ENCODE peak calls at places on chromosomes 5 and 9, in nine cellular contexts. J is aorta, M is neural progenitor cell, L is RWPE2, F is adrenal gland, W is PC-9, V is lower lobe of right lung, D is testis, E is HCT116. S is an unnamed sample. For H3K4me1, the result is how much of the 10 kb centered on the place peaks cover.

GRCh38 chr5:93723005-93723404 is 18.4 kb downstream of the POU5F2 start:
- DNase-seq in J (no peak), M (no peak), L (no peak), F (no peak), W (no peak), V (no peak), D (no peak), E (no peak), S (no peak)

GRCh38 chr5:143826909-143827514 is 15.1 kb downstream of the HMHB1 start:
- DNase-seq in J (no peak), M (no peak), L (no peak), F (no peak), W (peak), V (no peak), D (no peak), E (no peak), S (no peak)

GRCh38 chr5:107235167-107235566 is 435.6 kb downstream of the EFNA5 start:
- DNase-seq in J (no peak), M (no peak), L (no peak), F (no peak), W (no peak), V (no peak), D (no peak), E (no peak), S (no peak)

GRCh38 chr5:553874-554273 is 29.6 kb upstream of the SLC9A3 start:
- DNase-seq in J (peak), M (no peak), L (no peak), F (no peak), W (peak), V (no peak), D (peak), E (peak), S (no peak)

GRCh38 chr5:62575066-62575465 is 3.6 kb upstream of the LRRC70 start:
- DNase-seq in J (no peak), M (no peak), L (no peak), F (no peak), W (no peak), V (no peak), D (no peak), E (no peak), S (no peak)

GRCh38 chr5:164358531-164359259 is 853.3 kb downstream of the MAT2B start:
- DNase-seq in J (no peak), M (no peak), L (no peak), F (no peak), W (no peak), V (no peak), D (no peak), E (no peak), S (no peak)

GRCh38 chr5:111694183-111694582 is 62.8 kb downstream of the NREP start:
- DNase-seq in J (no peak), M (no peak), L (no peak), F (no peak), W (no peak), V (no peak), D (no peak), E (no peak), S (no peak)

GRCh38 chr9:131220485-131220884 is 55.8 kb downstream of the FAM78A start:
- DNase-seq in J (no peak), M (no peak), L (no peak), F (no peak), W (no peak), V (no peak), D (no peak), E (no peak), S (no peak)

GRCh38 chr5:137582218-137582617 is 83.1 kb upstream of the SPOCK1 start:
- DNase-seq in J (no peak), M (no peak), L (no peak), F (no peak), W (no peak), V (no peak), D (no peak), E (no peak), S (peak)

GRCh38 chr5:56910123-56910951 is 941 bp downstream of the SETD9 start:
- DNase-seq in J (peak), M (peak), L (peak), F (peak), W (no peak), V (peak), D (peak), E (no peak), S (no peak)

GRCh38 chr9:93895535-93895934 is 59.6 kb downstream of the BARX1 start:
- DNase-seq in J (no peak), M (no peak), L (no peak), F (no peak), W (no peak), V (no peak), D (no peak), E (no peak), S (no peak)

GRCh38 chr5:74516217-74516636 is 124.3 kb downstream of the ENC1 start:
- DNase-seq in J (no peak), M (peak), L (no peak), F (no peak), W (no peak), V (no peak), D (no peak), E (no peak), S (no peak)

GRCh38 chr5:39115644-39116346 is 41.6 kb upstream of the RICTOR start:
- DNase-seq in J (no peak), M (no peak), L (no peak), F (peak), W (no peak), V (no peak), D (no peak), E (no peak), S (no peak)

GRCh38 chr5:39114155-39114554 is 40.0 kb upstream of the RICTOR start:
- DNase-seq in J (no peak), M (no peak), L (no peak), F (no peak), W (no peak), V (no peak), D (no peak), E (no peak), S (no peak)

GRCh38 chr5:39117401-39117800 is 43.2 kb upstream of the RICTOR start:
- DNase-seq in J (no peak), M (no peak), L (no peak), F (no peak), W (no peak), V (no peak), D (no peak), E (no peak), S (no peak)

GRCh38 chr5:39118638-39119037 is 44.4 kb upstream of the RICTOR start:
- DNase-seq in J (no peak), M (no peak), L (no peak), F (no peak), W (no peak), V (no peak), D (no peak), E (no peak), S (no peak)

GRCh38 chr5:39116347-39116899 is 42.2 kb upstream of the RICTOR start:
- DNase-seq in J (no peak), M (no peak), L (no peak), F (no peak), W (no peak), V (no peak), D (no peak), E (no peak), S (no peak)
- H3K4me1 ChIP-seq in J (under half), M (under half), L (under half), F (under half), W (under half), V (under half), D (under half), E (under half), S (under half)

GRCh38 chr5:167952278-167952990 is 339.0 kb upstream of the WWC1 start:
- DNase-seq in J (peak), M (peak), L (peak), F (no peak), W (no peak), V (no peak), D (no peak), E (no peak), S (no peak)
- H3K4me1 ChIP-seq in J (under half), M (under half), L (under half), F (under half), W (under half), V (under half), D (under half), E (under half), S (under half)

DNA sequence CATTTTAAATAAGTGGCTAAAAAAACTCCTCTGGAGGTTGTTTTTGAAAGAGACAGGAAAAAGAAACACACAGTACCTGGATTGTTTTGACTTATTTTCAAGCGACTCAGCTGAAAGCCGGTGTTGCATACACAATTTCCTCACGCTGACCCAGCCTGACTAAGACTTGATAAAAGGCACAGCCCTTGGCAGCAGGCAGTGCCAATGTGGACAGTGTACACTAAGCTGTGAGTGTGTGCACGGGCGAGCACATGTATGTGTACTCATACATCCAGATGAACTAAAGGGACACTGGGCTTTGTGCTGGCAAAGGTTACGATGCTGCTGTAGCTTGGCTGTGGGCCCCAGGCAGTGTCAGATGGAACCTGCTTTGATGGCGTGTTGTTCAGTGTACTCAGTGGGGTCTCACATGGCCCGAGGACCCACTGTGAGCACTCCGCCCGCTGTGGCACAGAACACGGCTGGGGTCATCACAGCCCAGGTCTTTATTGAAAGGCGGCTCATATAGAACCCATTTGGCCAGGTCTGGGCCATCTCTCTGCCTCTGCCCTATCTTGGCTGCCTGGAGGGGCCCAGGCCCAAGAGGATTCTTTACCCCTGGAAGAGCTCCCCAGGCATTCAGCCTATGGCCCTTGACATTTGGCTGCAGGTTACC is 92.4 kb downstream of the ANKRD33B start:
- DNase-seq in J (no peak), M (no peak), L (peak), F (no peak), W (no peak), V (no peak), D (no peak), E (no peak), S (no peak)
- H3K4me1 ChIP-seq in J (under half), M (under half), L (under half), F (under half), W (under half), V (under half), D (under half), E (under half), S (under half)

DNA sequence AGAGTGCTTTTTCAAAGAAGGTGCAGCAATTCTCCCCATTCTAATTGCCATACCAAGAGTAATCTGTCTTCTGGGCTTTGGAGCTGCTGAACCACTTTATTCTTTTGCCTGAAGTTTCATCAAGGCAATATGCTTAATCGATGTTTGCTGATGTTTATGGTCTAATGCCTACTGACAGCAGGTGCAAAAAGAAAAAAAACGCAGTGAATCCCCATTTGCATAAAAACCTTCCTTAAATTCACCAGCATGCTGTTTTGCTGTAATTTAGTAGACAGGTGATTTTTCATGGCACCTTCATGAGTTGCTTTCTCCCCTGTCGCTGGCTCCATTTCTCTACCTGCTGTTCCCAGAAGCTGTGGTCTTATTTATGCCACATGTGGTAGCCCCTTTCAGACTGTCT is 83.1 kb upstream of the MAST4 start:
- DNase-seq in J (no peak), M (no peak), L (no peak), F (no peak), W (no peak), V (no peak), D (no peak), E (no peak), S (no peak)
- H3K4me1 ChIP-seq in J (under half), M (under half), L (under half), F (under half), W (under half), V (under half), D (under half), E (under half), S (under half)

DNA sequence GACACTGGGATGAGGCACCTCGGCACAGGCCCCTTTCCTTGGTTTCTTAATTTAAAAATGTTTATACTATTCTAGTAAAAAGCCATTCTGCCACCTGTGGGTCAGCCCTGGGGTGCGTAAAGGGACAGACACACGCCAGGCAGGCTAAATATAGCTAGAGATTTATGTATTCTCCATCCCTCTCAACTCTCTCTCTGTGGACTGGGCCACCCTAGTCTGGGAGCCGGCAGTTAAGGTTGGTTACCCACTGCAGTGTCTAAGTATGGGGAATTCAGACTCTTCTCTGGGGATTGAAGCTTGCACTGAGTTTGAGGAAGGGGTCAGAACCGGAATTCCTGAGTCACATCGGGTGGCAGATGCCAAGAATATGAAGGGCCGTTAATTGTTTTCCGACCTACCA is 1.9 kb downstream of the NEURL1B start:
- DNase-seq in J (no peak), M (no peak), L (no peak), F (no peak), W (no peak), V (no peak), D (no peak), E (no peak), S (no peak)
- H3K4me1 ChIP-seq in J (under half), M (under half), L (under half), F (under half), W (under half), V (half or more), D (under half), E (under half), S (half or more)

DNA sequence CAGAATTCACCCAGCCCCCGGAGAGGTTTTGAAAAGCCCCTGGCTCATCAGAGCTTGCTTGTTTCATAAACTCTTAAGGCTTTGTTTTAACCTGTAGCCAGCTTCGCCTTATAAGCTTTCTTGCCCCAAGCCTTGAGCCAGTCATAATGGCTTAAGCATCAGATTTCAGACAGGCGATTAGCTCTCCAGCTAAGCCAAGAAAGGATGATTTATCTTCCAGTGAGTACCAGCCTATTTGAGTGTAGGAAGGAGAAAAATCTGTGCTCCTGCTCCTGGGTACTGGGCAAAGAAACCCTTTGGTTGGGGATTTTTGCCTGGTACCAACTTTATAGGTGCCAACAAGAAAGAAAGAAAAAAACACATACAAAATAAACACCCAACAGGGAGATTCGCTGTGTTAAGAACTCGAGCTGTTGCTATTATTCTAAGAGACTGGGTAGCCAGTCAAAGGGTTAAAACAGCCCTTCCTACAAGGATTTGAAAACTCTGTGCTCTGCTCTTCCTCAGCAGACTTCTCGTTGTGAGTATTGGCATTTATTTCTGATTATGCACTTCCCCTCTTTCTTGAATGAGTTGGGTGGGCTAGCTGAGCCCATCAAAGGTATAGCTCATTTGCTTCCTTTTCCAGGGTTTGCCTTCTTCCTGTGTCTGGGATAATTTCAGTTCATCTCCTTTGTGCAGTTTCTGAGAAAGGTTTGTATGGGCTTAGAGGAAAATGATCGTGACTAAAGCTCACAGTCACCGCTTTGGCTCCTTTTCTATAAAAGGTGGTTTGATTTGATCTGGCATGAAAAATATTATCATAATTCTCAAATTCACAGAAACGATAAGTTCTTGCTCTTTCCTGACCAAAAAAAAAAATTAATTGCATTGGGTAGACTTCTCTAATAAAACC is 157.2 kb upstream of the DMRT1 start:
- DNase-seq in J (no peak), M (peak), L (no peak), F (peak), W (no peak), V (no peak), D (no peak), E (no peak), S (no peak)
- H3K4me1 ChIP-seq in J (under half), M (under half), L (under half), F (under half), W (under half), V (under half), D (under half), E (under half), S (under half)

GRCh38 chr9:89425024-89425805 is 72.7 kb downstream of the SEMA4D start:
- DNase-seq in J (no peak), M (no peak), L (no peak), F (peak), W (no peak), V (no peak), D (no peak), E (no peak), S (no peak)
- H3K4me1 ChIP-seq in J (under half), M (under half), L (under half), F (under half), W (under half), V (under half), D (under half), E (under half), S (under half)

DNA sequence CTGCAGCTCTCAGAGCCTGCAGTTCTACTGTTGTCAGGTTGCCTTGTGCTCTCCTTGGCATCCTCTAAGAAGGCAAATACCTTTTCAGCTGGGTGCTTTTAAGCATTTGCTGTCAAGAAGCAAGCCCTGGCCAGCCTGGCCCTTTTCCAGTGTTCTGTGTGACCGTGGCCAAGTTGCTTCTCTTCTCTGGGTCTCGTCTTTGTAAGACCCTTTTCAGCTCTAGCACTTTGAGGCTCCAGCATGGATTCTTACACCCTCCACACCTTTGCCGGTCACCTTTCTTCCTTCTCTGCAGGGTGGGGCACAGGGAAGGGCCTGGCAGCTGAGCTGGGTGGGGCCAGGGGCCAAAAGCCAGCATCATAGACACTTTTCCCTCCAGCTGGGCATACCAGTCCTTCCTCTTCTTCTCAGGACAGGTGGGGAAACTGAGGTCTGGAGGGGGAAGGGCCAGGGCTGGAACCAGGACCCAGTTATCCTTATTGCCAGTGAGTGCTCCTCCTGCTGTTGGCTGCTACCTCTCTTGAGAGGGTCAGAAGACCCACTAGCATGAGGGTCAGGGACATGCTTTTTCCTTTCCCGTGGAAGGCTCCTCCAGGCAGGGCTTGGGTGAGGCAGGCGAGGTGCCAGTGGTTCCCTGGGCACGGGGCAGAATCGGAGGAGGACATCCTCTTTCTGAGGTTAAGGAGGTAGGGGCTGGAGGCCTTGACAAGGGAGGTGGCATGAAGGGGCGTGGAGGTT is 479 bp upstream of the NDST1 start:
- DNase-seq in J (no peak), M (no peak), L (no peak), F (no peak), W (no peak), V (no peak), D (no peak), E (no peak), S (no peak)
- H3K4me1 ChIP-seq in J (under half), M (half or more), L (half or more), F (half or more), W (under half), V (half or more), D (half or more), E (under half), S (half or more)